ENCODE peak calls at places on chromosomes 2 and 18, in eight cellular contexts. One of them, this sample, is unnamed.

GRCh38 chr2:62197017-62197586 is 1.2 kb downstream of the B3GNT2 start:
- DNase-seq in lower leg skin: peak; percentile 87
- DNase-seq in IMR-90: no peak
- DNase-seq in GM06990: peak; percentile 47
- DNase-seq in fibroblast of pulmonary artery: no peak
- DNase-seq in astrocyte: no peak
- DNase-seq in ovary: peak; percentile 46
- DNase-seq in cardiac fibroblast: no peak
- DNase-seq in this sample: no peak

GRCh38 chr2:209411718-209412117 is 12.1 kb upstream of the MAP2 start:
- DNase-seq in lower leg skin: no peak
- DNase-seq in IMR-90: no peak
- DNase-seq in GM06990: no peak
- DNase-seq in fibroblast of pulmonary artery: no peak
- DNase-seq in astrocyte: no peak
- DNase-seq in ovary: no peak
- DNase-seq in cardiac fibroblast: no peak
- DNase-seq in this sample: no peak

GRCh38 chr18:72674710-72675109 is 130.6 kb upstream of the CBLN2 start:
- DNase-seq in lower leg skin: no peak
- DNase-seq in IMR-90: no peak
- DNase-seq in GM06990: peak; percentile 79
- DNase-seq in fibroblast of pulmonary artery: no peak
- DNase-seq in astrocyte: no peak
- DNase-seq in ovary: no peak
- DNase-seq in cardiac fibroblast: no peak
- DNase-seq in this sample: no peak

GRCh38 chr18:72542993-72543361 is 1.2 kb downstream of the CBLN2 start:
- DNase-seq in lower leg skin: no peak
- DNase-seq in IMR-90: no peak
- DNase-seq in GM06990: peak; percentile 1
- DNase-seq in fibroblast of pulmonary artery: no peak
- DNase-seq in astrocyte: no peak
- DNase-seq in ovary: no peak
- DNase-seq in cardiac fibroblast: peak; percentile 0
- DNase-seq in this sample: no peak

GRCh38 chr2:151053661-151053990 is 208.0 kb downstream of the RBM43 start:
- DNase-seq in lower leg skin: no peak
- DNase-seq in IMR-90: no peak
- DNase-seq in GM06990: no peak
- DNase-seq in fibroblast of pulmonary artery: no peak
- DNase-seq in astrocyte: no peak
- DNase-seq in ovary: no peak
- DNase-seq in cardiac fibroblast: no peak
- DNase-seq in this sample: no peak

GRCh38 chr2:1136807-1137663 is 186.4 kb downstream of the SNTG2 start:
- DNase-seq in lower leg skin: no peak
- DNase-seq in IMR-90: no peak
- DNase-seq in GM06990: no peak
- DNase-seq in fibroblast of pulmonary artery: no peak
- DNase-seq in astrocyte: no peak
- DNase-seq in ovary: no peak
- DNase-seq in cardiac fibroblast: no peak
- DNase-seq in this sample: no peak

GRCh38 chr2:54601339-54601738 is 122.1 kb upstream of the EML6 start:
- DNase-seq in lower leg skin: no peak
- DNase-seq in IMR-90: no peak
- DNase-seq in GM06990: no peak
- DNase-seq in fibroblast of pulmonary artery: no peak
- DNase-seq in astrocyte: peak; percentile 88
- DNase-seq in ovary: no peak
- DNase-seq in cardiac fibroblast: no peak
- DNase-seq in this sample: no peak

GRCh38 chr18:35513181-35513932 is 15.6 kb upstream of the INO80C start:
- DNase-seq in lower leg skin: peak; percentile 83
- DNase-seq in IMR-90: peak; percentile 54
- DNase-seq in GM06990: no peak
- DNase-seq in fibroblast of pulmonary artery: peak; percentile 84
- DNase-seq in astrocyte: peak; percentile 81
- DNase-seq in ovary: peak; percentile 42
- DNase-seq in cardiac fibroblast: peak; percentile 87
- DNase-seq in this sample: peak; percentile 76

GRCh38 chr2:6535572-6535971 is 330.1 kb downstream of the CMPK2 start:
- DNase-seq in lower leg skin: no peak
- DNase-seq in IMR-90: no peak
- DNase-seq in GM06990: no peak
- DNase-seq in fibroblast of pulmonary artery: no peak
- DNase-seq in astrocyte: no peak
- DNase-seq in ovary: no peak
- DNase-seq in cardiac fibroblast: no peak
- DNase-seq in this sample: no peak

GRCh38 chr18:35971661-35972196 is 750 bp upstream of the RMP24 start:
- DNase-seq in lower leg skin: no peak
- DNase-seq in IMR-90: no peak
- DNase-seq in GM06990: peak; percentile 11
- DNase-seq in fibroblast of pulmonary artery: no peak
- DNase-seq in astrocyte: no peak
- DNase-seq in ovary: no peak
- DNase-seq in cardiac fibroblast: no peak
- DNase-seq in this sample: no peak

GRCh38 chr2:215363461-215364156 is 51.8 kb downstream of the ATIC start:
- DNase-seq in lower leg skin: no peak
- DNase-seq in IMR-90: peak; percentile 33
- DNase-seq in GM06990: no peak
- DNase-seq in fibroblast of pulmonary artery: peak; percentile 36
- DNase-seq in astrocyte: no peak
- DNase-seq in ovary: no peak
- DNase-seq in cardiac fibroblast: peak; percentile 37
- DNase-seq in this sample: no peak

GRCh38 chr2:27281855-27282559 is at the start of gene TRIM54:
- DNase-seq in lower leg skin: no peak
- DNase-seq in IMR-90: peak; percentile 33
- DNase-seq in GM06990: no peak
- DNase-seq in fibroblast of pulmonary artery: peak; percentile 33
- DNase-seq in astrocyte: no peak
- DNase-seq in ovary: no peak
- DNase-seq in cardiac fibroblast: no peak
- DNase-seq in this sample: no peak

GRCh38 chr2:114661926-114662670 is 219.7 kb downstream of the DPP10 start:
- DNase-seq in lower leg skin: no peak
- DNase-seq in IMR-90: no peak
- DNase-seq in GM06990: no peak
- DNase-seq in fibroblast of pulmonary artery: no peak
- DNase-seq in astrocyte: no peak
- DNase-seq in ovary: peak; percentile 29
- DNase-seq in cardiac fibroblast: peak; percentile 0
- DNase-seq in this sample: no peak

GRCh38 chr2:176082885-176083731 is 654 bp downstream of the EVX2 start:
- DNase-seq in lower leg skin: peak; percentile 82
- DNase-seq in IMR-90: no peak
- DNase-seq in GM06990: no peak
- DNase-seq in fibroblast of pulmonary artery: no peak
- DNase-seq in astrocyte: no peak
- DNase-seq in ovary: no peak
- DNase-seq in cardiac fibroblast: no peak
- DNase-seq in this sample: no peak

GRCh38 chr2:176083796-176084261 is at the start of gene EVX2:
- DNase-seq in lower leg skin: peak; percentile 60
- DNase-seq in IMR-90: no peak
- DNase-seq in GM06990: no peak
- DNase-seq in fibroblast of pulmonary artery: no peak
- DNase-seq in astrocyte: no peak
- DNase-seq in ovary: no peak
- DNase-seq in cardiac fibroblast: no peak
- DNase-seq in this sample: no peak

GRCh38 chr2:176085861-176086771 is 2.4 kb upstream of the EVX2 start:
- DNase-seq in lower leg skin: peak; percentile 84
- DNase-seq in IMR-90: peak; percentile 34
- DNase-seq in GM06990: no peak
- DNase-seq in fibroblast of pulmonary artery: peak; percentile 37
- DNase-seq in astrocyte: no peak
- DNase-seq in ovary: no peak
- DNase-seq in cardiac fibroblast: peak; percentile 38
- DNase-seq in this sample: no peak

GRCh38 chr2:176084629-176085119 is 912 bp upstream of the EVX2 start:
- DNase-seq in lower leg skin: peak; percentile 65
- DNase-seq in IMR-90: no peak
- DNase-seq in GM06990: no peak
- DNase-seq in fibroblast of pulmonary artery: no peak
- DNase-seq in astrocyte: no peak
- DNase-seq in ovary: no peak
- DNase-seq in cardiac fibroblast: no peak
- DNase-seq in this sample: no peak

GRCh38 chr2:176085120-176085788 is 1.5 kb upstream of the EVX2 start:
- DNase-seq in lower leg skin: peak; percentile 82
- DNase-seq in IMR-90: no peak
- DNase-seq in GM06990: no peak
- DNase-seq in fibroblast of pulmonary artery: no peak
- DNase-seq in astrocyte: no peak
- DNase-seq in ovary: no peak
- DNase-seq in cardiac fibroblast: no peak
- DNase-seq in this sample: no peak
- H3K4me3 ChIP-seq in lower leg skin: no peak overlapping the region
- H3K4me3 ChIP-seq in IMR-90: no peak overlapping the region
- H3K4me3 ChIP-seq in GM06990: no peak overlapping the region
- H3K4me3 ChIP-seq in fibroblast of pulmonary artery: no peak overlapping the region
- H3K4me3 ChIP-seq in astrocyte: no peak overlapping the region
- H3K4me3 ChIP-seq in ovary: no peak overlapping the region
- H3K4me3 ChIP-seq in cardiac fibroblast: no peak overlapping the region
- H3K4me3 ChIP-seq in this sample: no peak overlapping the region

GRCh38 chr2:37506407-37507068 is 162.1 kb downstream of the QPCT start:
- DNase-seq in lower leg skin: no peak
- DNase-seq in IMR-90: peak; percentile 43
- DNase-seq in GM06990: peak; percentile 18
- DNase-seq in fibroblast of pulmonary artery: peak; percentile 7
- DNase-seq in astrocyte: peak; percentile 35
- DNase-seq in ovary: no peak
- DNase-seq in cardiac fibroblast: peak; percentile 42
- DNase-seq in this sample: no peak

GRCh38 chr2:37507069-37507410 is 162.6 kb downstream of the QPCT start:
- DNase-seq in lower leg skin: no peak
- DNase-seq in IMR-90: no peak
- DNase-seq in GM06990: no peak
- DNase-seq in fibroblast of pulmonary artery: no peak
- DNase-seq in astrocyte: no peak
- DNase-seq in ovary: no peak
- DNase-seq in cardiac fibroblast: no peak
- DNase-seq in this sample: no peak

DNA sequence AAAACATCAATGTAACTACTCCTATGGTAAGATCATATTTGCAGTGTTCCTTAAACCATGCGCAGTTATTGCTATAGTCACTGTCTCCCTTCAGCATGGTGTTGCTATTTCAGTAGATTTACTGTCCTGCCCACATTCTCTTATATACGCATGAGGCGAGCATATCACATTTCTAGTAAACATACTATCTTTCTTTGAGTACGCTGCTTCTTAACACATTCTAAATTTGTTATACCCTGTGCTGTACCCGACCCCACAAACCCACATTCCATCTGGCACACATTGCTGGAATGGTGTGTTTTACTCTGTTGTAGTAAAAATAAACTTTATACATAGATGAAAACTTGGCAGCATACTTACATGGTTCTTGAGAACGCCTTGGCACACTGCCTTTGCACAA is 163.3 kb downstream of the QPCT start:
- DNase-seq in lower leg skin: no peak
- DNase-seq in IMR-90: peak; percentile 82
- DNase-seq in GM06990: no peak
- DNase-seq in fibroblast of pulmonary artery: no peak
- DNase-seq in astrocyte: no peak
- DNase-seq in ovary: no peak
- DNase-seq in cardiac fibroblast: peak; percentile 5
- DNase-seq in this sample: no peak
- TF ChIP-seq CTCF in lower leg skin: no peak
- TF ChIP-seq CTCF in IMR-90: no peak
- TF ChIP-seq CTCF in GM06990: no peak
- TF ChIP-seq CTCF in fibroblast of pulmonary artery: no peak
- TF ChIP-seq CTCF in astrocyte: no peak
- TF ChIP-seq CTCF in ovary: no peak
- TF ChIP-seq CTCF in cardiac fibroblast: no peak
- TF ChIP-seq CTCF in this sample: no peak

GRCh38 chr18:77101410-77102245 is 31.0 kb downstream of the MBP start:
- DNase-seq in lower leg skin: peak; percentile 97
- DNase-seq in IMR-90: peak; percentile 97
- DNase-seq in GM06990: peak; percentile 65
- DNase-seq in fibroblast of pulmonary artery: peak; percentile 97
- DNase-seq in astrocyte: peak; percentile 97
- DNase-seq in ovary: peak; percentile 81
- DNase-seq in cardiac fibroblast: peak; percentile 95
- DNase-seq in this sample: peak; percentile 91
- H3K4me3 ChIP-seq in lower leg skin: no peak overlapping the region
- H3K4me3 ChIP-seq in IMR-90: peak overlapping the region; percentile 3
- H3K4me3 ChIP-seq in GM06990: peak overlapping the region; percentile 16
- H3K4me3 ChIP-seq in fibroblast of pulmonary artery: peak overlapping the region; percentile 26
- H3K4me3 ChIP-seq in astrocyte: peak overlapping the region; percentile 27
- H3K4me3 ChIP-seq in ovary: no peak overlapping the region
- H3K4me3 ChIP-seq in cardiac fibroblast: no peak overlapping the region
- H3K4me3 ChIP-seq in this sample: peak overlapping the region; percentile 29

GRCh38 chr2:126771094-126771493 is 115.1 kb downstream of the GYPC start:
- DNase-seq in lower leg skin: peak; percentile 65
- DNase-seq in IMR-90: no peak
- DNase-seq in GM06990: no peak
- DNase-seq in fibroblast of pulmonary artery: no peak
- DNase-seq in astrocyte: no peak
- DNase-seq in ovary: no peak
- DNase-seq in cardiac fibroblast: no peak
- DNase-seq in this sample: no peak

GRCh38 chr2:126766897-126767296 is 110.9 kb downstream of the GYPC start:
- DNase-seq in lower leg skin: peak; percentile 46
- DNase-seq in IMR-90: no peak
- DNase-seq in GM06990: no peak
- DNase-seq in fibroblast of pulmonary artery: no peak
- DNase-seq in astrocyte: no peak
- DNase-seq in ovary: no peak
- DNase-seq in cardiac fibroblast: no peak
- DNase-seq in this sample: no peak

GRCh38 chr2:126771501-126772195 is 115.7 kb downstream of the GYPC start:
- DNase-seq in lower leg skin: peak; percentile 75
- DNase-seq in IMR-90: no peak
- DNase-seq in GM06990: no peak
- DNase-seq in fibroblast of pulmonary artery: no peak
- DNase-seq in astrocyte: no peak
- DNase-seq in ovary: no peak
- DNase-seq in cardiac fibroblast: no peak
- DNase-seq in this sample: no peak

GRCh38 chr2:126770466-126770865 is 114.5 kb downstream of the GYPC start:
- DNase-seq in lower leg skin: peak; percentile 29
- DNase-seq in IMR-90: no peak
- DNase-seq in GM06990: no peak
- DNase-seq in fibroblast of pulmonary artery: no peak
- DNase-seq in astrocyte: no peak
- DNase-seq in ovary: no peak
- DNase-seq in cardiac fibroblast: no peak
- DNase-seq in this sample: no peak

DNA sequence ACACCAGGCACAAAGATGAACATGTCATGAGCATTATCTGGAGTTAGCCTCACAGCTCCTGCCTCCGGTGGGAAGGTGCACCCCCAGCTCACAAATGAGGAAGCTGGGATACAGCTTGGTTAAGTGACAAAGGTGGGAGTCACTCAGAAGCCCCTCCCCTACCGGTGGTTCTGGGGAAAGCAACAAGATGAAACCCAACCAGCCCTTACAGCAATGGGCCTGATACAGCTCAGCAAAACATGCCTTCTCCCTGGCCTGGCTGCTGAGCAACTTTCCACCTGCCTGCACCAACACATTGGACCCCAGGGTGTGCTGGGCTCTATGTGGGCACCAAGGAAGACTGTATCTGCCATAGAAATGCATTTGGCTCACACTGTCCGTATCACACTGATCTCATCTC is 113.2 kb downstream of the GYPC start:
- DNase-seq in lower leg skin: peak; percentile 75
- DNase-seq in IMR-90: no peak
- DNase-seq in GM06990: no peak
- DNase-seq in fibroblast of pulmonary artery: no peak
- DNase-seq in astrocyte: no peak
- DNase-seq in ovary: no peak
- DNase-seq in cardiac fibroblast: no peak
- DNase-seq in this sample: no peak
- TF ChIP-seq CTCF in lower leg skin: no peak
- TF ChIP-seq CTCF in IMR-90: no peak
- TF ChIP-seq CTCF in GM06990: peak; percentile 19
- TF ChIP-seq CTCF in fibroblast of pulmonary artery: no peak
- TF ChIP-seq CTCF in astrocyte: no peak
- TF ChIP-seq CTCF in ovary: no peak
- TF ChIP-seq CTCF in cardiac fibroblast: no peak
- TF ChIP-seq CTCF in this sample: no peak

This sample was measured in AG09309.